ENCODE peak calls at places on chromosome 2, in five cellular contexts. B is tibial artery, T is natural killer cell, A is GM06990, G is neural crest cell. X is an unnamed sample.

GRCh38 chr2:204860249-204860648 is 315.0 kb downstream of the PARD3B start:
- DNase-seq in G (no peak), B (no peak), A (no peak), T (no peak), X (no peak)

GRCh38 chr2:108074945-108075344 is 88.6 kb downstream of the SLC5A7 start:
- DNase-seq in A (no peak), B (no peak), G (no peak), T (no peak), X (no peak)

GRCh38 chr2:50596521-50596920 is 435.4 kb downstream of the NRXN1 start:
- DNase-seq in G (no peak), T (no peak), B (no peak), A (no peak), X (no peak)

GRCh38 chr2:62382757-62383156 is 123.2 kb downstream of the TMEM17 start:
- DNase-seq in G (no peak), T (no peak), A (no peak), B (no peak), X (no peak)

GRCh38 chr2:120441351-120441700 is 95.4 kb downstream of the INHBB start:
- DNase-seq in B (no peak), A (no peak), G (no peak), T (no peak), X (no peak)

GRCh38 chr2:189261431-189261841 is 81.9 kb upstream of the COL5A2 start:
- DNase-seq in T (no peak), B (no peak), A (no peak), G (no peak), X (no peak)

GRCh38 chr2:163774862-163775261 is 39.1 kb upstream of the FIGN start:
- DNase-seq in A (no peak), G (no peak), B (no peak), T (no peak), X (no peak)

GRCh38 chr2:138536302-138536701 is 34.7 kb downstream of the SPOPL start:
- DNase-seq in G (no peak), B (no peak), T (no peak), A (no peak), X (peak)

GRCh38 chr2:157056200-157056676 is 201.3 kb upstream of the GALNT5 start:
- DNase-seq in T (no peak), A (no peak), G (no peak), B (no peak), X (no peak)

DNA sequence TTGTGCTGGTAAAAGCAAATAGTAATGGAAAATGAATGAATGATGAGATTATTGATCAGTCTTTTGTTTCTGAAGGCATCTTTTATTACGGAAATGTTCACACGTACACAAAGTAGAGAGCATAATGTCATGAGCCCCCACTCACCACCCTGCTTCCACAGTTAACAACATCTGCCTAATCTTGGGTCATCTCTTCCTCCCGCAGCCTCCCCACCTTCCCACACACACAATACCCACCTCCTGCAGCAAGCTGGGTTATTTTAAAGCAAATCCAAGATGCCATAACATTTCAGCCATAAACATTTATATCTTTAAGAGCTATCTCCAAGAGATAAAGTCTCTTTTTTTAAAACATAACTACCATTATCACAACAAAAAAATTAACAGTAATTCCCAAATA is 36.3 kb downstream of the CYP27C1 start:
- DNase-seq in A (no peak), G (no peak), T (no peak), B (no peak), X (no peak)
- TF ChIP-seq CTCF in A (no peak), G (no peak), T (no peak), B (no peak), X (no peak)

GRCh38 chr2:74675090-74675489 is 21.0 kb downstream of the SEMA4F start:
- DNase-seq in T (no peak), B (no peak), A (no peak), G (no peak), X (no peak)
- TF ChIP-seq CTCF in T (no peak), B (no peak), A (no peak), G (no peak), X (no peak)

DNA sequence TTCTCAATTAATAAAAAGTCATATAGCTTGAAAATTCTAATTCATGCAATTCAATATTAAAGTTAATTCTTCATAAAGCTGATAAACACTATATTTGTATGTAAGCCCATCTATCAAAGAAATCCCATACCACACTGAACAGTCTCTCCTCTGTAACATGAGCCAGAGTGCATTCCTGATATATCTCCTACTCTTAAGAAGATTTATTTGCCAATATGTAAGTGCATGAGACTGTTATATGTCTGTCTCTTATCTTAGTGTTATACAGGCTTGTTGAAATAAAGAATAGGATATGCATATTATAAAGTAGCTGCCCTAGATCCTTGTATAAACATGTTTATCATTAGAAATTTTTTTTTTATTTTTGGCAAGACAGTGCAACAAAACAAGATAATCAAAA is 40.4 kb upstream of the TTC32 start:
- DNase-seq in B (no peak), T (no peak), A (no peak), G (no peak), X (no peak)
- TF ChIP-seq CTCF in B (no peak), T (no peak), A (no peak), G (no peak), X (no peak)

DNA sequence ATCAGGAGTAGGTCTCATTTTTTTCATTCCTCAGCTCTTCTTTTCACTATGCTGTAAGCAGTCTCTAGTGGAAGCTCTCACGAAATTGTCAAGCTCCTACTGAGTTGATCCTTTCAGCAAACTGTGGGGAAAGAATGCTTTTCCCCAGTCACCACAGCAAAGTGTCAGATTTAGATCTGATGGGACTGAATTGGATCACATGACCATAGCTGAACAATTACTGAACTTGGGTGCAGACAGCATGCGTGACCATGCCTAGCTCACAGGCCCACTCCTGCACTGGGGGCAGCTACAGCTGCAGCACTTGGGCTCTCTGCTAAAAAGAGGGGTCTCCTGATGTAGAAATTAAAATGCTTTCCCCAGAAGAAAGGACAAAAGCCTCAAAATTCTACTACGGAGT is 3.1 kb downstream of the ARHGAP15 start:
- DNase-seq in B (no peak), A (no peak), T (no peak), G (no peak), X (no peak)
- TF ChIP-seq CTCF in B (no peak), A (no peak), T (no peak), G (no peak), X (no peak)

GRCh38 chr2:238016526-238016925 is 44.3 kb upstream of the SCLY start:
- DNase-seq in B (no peak), A (no peak), T (no peak), G (no peak), X (no peak)

GRCh38 chr2:238013806-238014205 is 47.0 kb downstream of the UBE2F start:
- DNase-seq in B (no peak), T (no peak), A (no peak), G (no peak), X (no peak)

GRCh38 chr2:238019962-238020361 is 40.8 kb upstream of the SCLY start:
- DNase-seq in A (no peak), B (no peak), G (no peak), T (no peak), X (no peak)

GRCh38 chr2:238020816-238021215 is 40.0 kb upstream of the SCLY start:
- DNase-seq in T (no peak), A (no peak), G (no peak), B (no peak), X (no peak)

DNA sequence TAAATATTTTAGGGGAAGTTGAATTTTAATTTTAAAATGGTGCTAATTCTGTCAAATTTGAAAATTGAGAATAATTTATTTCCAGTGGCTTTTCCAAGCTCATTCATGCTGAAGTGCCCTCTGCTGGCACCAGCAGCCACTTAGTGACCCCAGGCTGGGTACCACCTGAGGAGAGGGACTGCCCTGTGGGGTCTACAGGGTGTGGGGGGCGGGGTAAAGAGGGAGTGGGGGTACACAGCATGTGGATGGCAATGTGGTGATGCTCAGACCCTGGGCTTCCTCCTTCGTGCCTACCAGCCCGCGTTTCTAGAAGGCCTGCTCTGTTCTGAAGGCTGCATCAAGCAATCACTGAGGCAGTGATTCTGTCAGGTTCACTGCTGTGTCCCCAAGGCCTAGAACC is 45.1 kb upstream of the SCLY start:
- DNase-seq in G (no peak), B (no peak), T (no peak), A (no peak), X (no peak)
- TF ChIP-seq CTCF in G (peak), B (no peak), T (no peak), A (peak), X (no peak)